ENCODE peak calls at places on chromosomes 5 and 9, in eight cellular contexts. Q, D, W, L, Y, H, I and N are unnamed samples.

GRCh38 chr5:175688352-175689146 is 30.7 kb downstream of the HRH2 start:
- DNase-seq in Q (no peak), D (no peak), W (no peak), L (no peak), Y (no peak), H (no peak), I (no peak), N (no peak)

GRCh38 chr5:163089233-163089632 is 348.2 kb upstream of the CCNG1 start:
- DNase-seq in Q (no peak), D (no peak), W (no peak), L (no peak), Y (no peak), H (no peak), I (no peak), N (no peak)

GRCh38 chr9:83583151-83584014 is 39.6 kb upstream of the IDNK start:
- DNase-seq in Q (peak), D (peak), W (peak), L (peak), Y (no peak), H (peak), I (peak), N (no peak)

GRCh38 chr5:55570026-55570425 is 35.3 kb upstream of the PLPP1 start:
- DNase-seq in Q (peak), D (no peak), W (no peak), L (no peak), Y (no peak), H (no peak), I (no peak), N (no peak)

GRCh38 chr5:97657239-97657638 is 474.2 kb upstream of the RIOK2 start:
- DNase-seq in Q (no peak), D (no peak), W (no peak), L (no peak), Y (no peak), H (no peak), I (no peak), N (no peak)

GRCh38 chr5:159660401-159660800 is 255.9 kb upstream of the ADRA1B start:
- DNase-seq in Q (no peak), D (no peak), W (no peak), L (no peak), Y (no peak), H (no peak), I (no peak), N (no peak)

GRCh38 chr5:135183464-135183863 is 149.4 kb upstream of the PITX1 start:
- DNase-seq in Q (no peak), D (no peak), W (no peak), L (no peak), Y (no peak), H (no peak), I (no peak), N (no peak)

GRCh38 chr9:125066839-125067619 is 76.3 kb downstream of the SCAI start:
- DNase-seq in Q (peak), D (no peak), W (no peak), L (no peak), Y (no peak), H (no peak), I (no peak), N (no peak)

GRCh38 chr5:175821790-175822211 is 49.6 kb upstream of the CPLX2 start:
- DNase-seq in Q (no peak), D (peak), W (no peak), L (no peak), Y (no peak), H (no peak), I (no peak), N (no peak)

GRCh38 chr9:134560654-134561053 is 80.9 kb upstream of the COL5A1 start:
- DNase-seq in Q (no peak), D (no peak), W (no peak), L (no peak), Y (no peak), H (no peak), I (no peak), N (no peak)

GRCh38 chr5:137286025-137286610 is 213.0 kb downstream of the SPOCK1 start:
- DNase-seq in Q (no peak), D (no peak), W (no peak), L (no peak), Y (no peak), H (no peak), I (no peak), N (no peak)

GRCh38 chr5:78779771-78780616 is 131.4 kb upstream of the LHFPL2 start:
- DNase-seq in Q (peak), D (no peak), W (no peak), L (peak), Y (no peak), H (no peak), I (no peak), N (no peak)

GRCh38 chr9:126470251-126470993 is 143.3 kb upstream of the LMX1B start:
- DNase-seq in Q (no peak), D (peak), W (no peak), L (no peak), Y (no peak), H (no peak), I (peak), N (no peak)

GRCh38 chr5:149667084-149667826 is 62.9 kb upstream of the PPARGC1B start:
- DNase-seq in Q (no peak), D (peak), W (no peak), L (peak), Y (no peak), H (no peak), I (peak), N (no peak)

GRCh38 chr5:33046091-33046490 is 335.0 kb downstream of the NPR3 start:
- DNase-seq in Q (no peak), D (no peak), W (no peak), L (no peak), Y (no peak), H (no peak), I (no peak), N (no peak)

GRCh38 chr5:1640276-1640898 is 116.6 kb upstream of the LPCAT1 start:
- DNase-seq in Q (no peak), D (no peak), W (no peak), L (no peak), Y (no peak), H (no peak), I (no peak), N (no peak)

GRCh38 chr5:95590880-95591279 is 29.0 kb upstream of the GPR150 start:
- DNase-seq in Q (no peak), D (no peak), W (no peak), L (no peak), Y (no peak), H (no peak), I (no peak), N (no peak)

GRCh38 chr9:14400658-14400995 is 86.7 kb upstream of the NFIB start:
- DNase-seq in Q (no peak), D (no peak), W (peak), L (peak), Y (no peak), H (peak), I (no peak), N (no peak)

GRCh38 chr5:84642795-84643194 is 258.1 kb upstream of the EDIL3 start:
- DNase-seq in Q (no peak), D (no peak), W (no peak), L (no peak), Y (no peak), H (no peak), I (no peak), N (no peak)

GRCh38 chr5:157245477-157245876 is 20.4 kb upstream of the CYFIP2 start:
- DNase-seq in Q (no peak), D (no peak), W (no peak), L (no peak), Y (no peak), H (no peak), I (no peak), N (no peak)

GRCh38 chr5:95996904-95997751 is 35.5 kb upstream of the ELL2 start:
- DNase-seq in Q (no peak), D (no peak), W (no peak), L (no peak), Y (no peak), H (no peak), I (no peak), N (no peak)

GRCh38 chr9:109206670-109207069 is 39.6 kb upstream of the FRRS1L start:
- DNase-seq in Q (no peak), D (no peak), W (no peak), L (no peak), Y (no peak), H (no peak), I (no peak), N (no peak)

GRCh38 chr5:173920024-173920753 is 32.0 kb downstream of the CPEB4 start:
- DNase-seq in Q (no peak), D (no peak), W (no peak), L (no peak), Y (no peak), H (no peak), I (no peak), N (no peak)

GRCh38 chr5:95983067-95983466 is 21.4 kb upstream of the ELL2 start:
- DNase-seq in Q (no peak), D (no peak), W (no peak), L (no peak), Y (no peak), H (no peak), I (no peak), N (no peak)